ENCODE peak calls at places on chromosome 6, in seven cellular contexts. P, C, R, X, I, K and W are unnamed samples.

GRCh38 chr6:110456694-110457093 is 19.7 kb downstream of the SLC22A16 start:
- DNase-seq in C (no peak), X (no peak), P (no peak), K (no peak), I (peak), R (no peak), W (no peak)

GRCh38 chr6:160135922-160136655 is 14.5 kb downstream of the SLC22A1 start:
- DNase-seq in X (no peak), K (no peak), C (no peak), P (no peak), R (no peak), I (no peak), W (no peak)

GRCh38 chr6:46684771-46685170 is 2.9 kb upstream of the TDRD6 start:
- DNase-seq in P (no peak), I (peak), X (no peak), R (no peak), C (no peak), K (no peak), W (peak)

GRCh38 chr6:39338406-39338805 is 15.9 kb upstream of the KCNK16 start:
- DNase-seq in K (no peak), C (no peak), X (no peak), I (no peak), P (no peak), R (no peak), W (no peak)

GRCh38 chr6:30682181-30683117 is 4.0 kb downstream of the PPP1R18 start:
- DNase-seq in R (peak), K (peak), X (peak), C (peak), P (no peak), I (peak), W (peak)

GRCh38 chr6:43876602-43877001 is 106.6 kb downstream of the VEGFA start:
- DNase-seq in X (no peak), K (no peak), C (no peak), P (no peak), R (peak), I (no peak), W (no peak)

GRCh38 chr6:90885611-90886056 is 298.8 kb upstream of the MAP3K7 start:
- DNase-seq in R (no peak), I (peak), P (no peak), K (no peak), C (no peak), X (no peak), W (no peak)

GRCh38 chr6:49530141-49530775 is 20.2 kb upstream of the C6orf141 start:
- DNase-seq in C (no peak), I (no peak), P (no peak), K (no peak), R (no peak), X (no peak), W (no peak)

GRCh38 chr6:23244300-23244699 is 674.9 kb downstream of the HDGFL1 start:
- DNase-seq in I (peak), K (no peak), R (no peak), P (peak), C (no peak), X (no peak), W (no peak)

GRCh38 chr6:168196385-168196860 is 117.4 kb upstream of the FRMD1 start:
- DNase-seq in K (no peak), X (no peak), I (no peak), C (peak), P (no peak), R (no peak), W (no peak)

GRCh38 chr6:5950448-5950847 is 56.3 kb downstream of the NRN1 start:
- DNase-seq in X (no peak), R (no peak), P (no peak), I (no peak), C (no peak), K (no peak), W (no peak)

GRCh38 chr6:152696543-152696942 is 1.2 kb upstream of the MYCT1 start:
- DNase-seq in K (no peak), R (no peak), P (peak), I (peak), C (no peak), X (no peak), W (peak)

GRCh38 chr6:146905313-146905712 is 298.9 kb upstream of the STXBP5 start:
- DNase-seq in X (no peak), C (no peak), K (no peak), R (no peak), P (no peak), I (peak), W (peak)

GRCh38 chr6:19446570-19446969 is 390.6 kb upstream of the ID4 start:
- DNase-seq in I (peak), R (no peak), K (no peak), X (no peak), P (no peak), C (no peak), W (no peak)

GRCh38 chr6:37388578-37388977 is 34.8 kb downstream of the RNF8 start:
- DNase-seq in C (no peak), R (no peak), X (no peak), K (no peak), I (no peak), P (no peak), W (no peak)

GRCh38 chr6:143443096-143443495 is 7.4 kb downstream of the ADAT2 start:
- DNase-seq in P (no peak), X (no peak), K (no peak), I (no peak), C (no peak), R (no peak), W (no peak)

GRCh38 chr6:1635305-1636010 is 25.7 kb downstream of the FOXC1 start:
- DNase-seq in R (no peak), I (no peak), C (no peak), K (no peak), P (no peak), X (no peak), W (no peak)
- TF ChIP-seq CTCF in R (no peak), I (no peak), C (no peak), K (no peak), P (no peak), X (no peak), W (no peak)

GRCh38 chr6:149062653-149063348 is 254.7 kb upstream of the TAB2 start:
- DNase-seq in P (no peak), R (no peak), X (no peak), C (no peak), I (no peak), K (no peak), W (no peak)

GRCh38 chr6:149060300-149060984 is 257.1 kb upstream of the TAB2 start:
- DNase-seq in K (no peak), P (no peak), X (peak), I (no peak), R (no peak), C (no peak), W (no peak)

GRCh38 chr6:149061933-149062332 is 255.6 kb upstream of the TAB2 start:
- DNase-seq in K (no peak), I (no peak), C (no peak), R (no peak), X (no peak), P (no peak), W (no peak)

GRCh38 chr6:149059557-149059956 is 258.0 kb upstream of the TAB2 start:
- DNase-seq in P (no peak), X (no peak), R (no peak), C (no peak), K (no peak), I (no peak), W (no peak)

GRCh38 chr6:149060985-149061760 is 256.3 kb upstream of the TAB2 start:
- DNase-seq in X (no peak), C (no peak), K (no peak), P (peak), R (no peak), I (no peak), W (peak)
- H3K27ac ChIP-seq in X (no peak), C (no peak), K (no peak), P (peak), R (no peak), I (no peak), W (peak)

GRCh38 chr6:12008366-12009179 is 3.5 kb upstream of the HIVEP1 start:
- DNase-seq in R (peak), K (peak), X (peak), P (no peak), C (peak), I (peak), W (peak)
- TF ChIP-seq CTCF in R (no peak), K (no peak), X (no peak), P (no peak), C (no peak), I (no peak), W (no peak)

GRCh38 chr6:158737082-158737709 is 82.0 kb downstream of the EZR start:
- DNase-seq in I (no peak), X (no peak), C (no peak), P (no peak), R (no peak), K (no peak), W (no peak)

GRCh38 chr6:158742988-158743651 is 76.0 kb downstream of the EZR start:
- DNase-seq in I (peak), X (no peak), P (no peak), R (no peak), C (no peak), K (no peak), W (peak)

GRCh38 chr6:158739673-158740072 is 79.5 kb downstream of the EZR start:
- DNase-seq in I (no peak), K (no peak), C (no peak), X (no peak), R (no peak), P (no peak), W (no peak)

DNA sequence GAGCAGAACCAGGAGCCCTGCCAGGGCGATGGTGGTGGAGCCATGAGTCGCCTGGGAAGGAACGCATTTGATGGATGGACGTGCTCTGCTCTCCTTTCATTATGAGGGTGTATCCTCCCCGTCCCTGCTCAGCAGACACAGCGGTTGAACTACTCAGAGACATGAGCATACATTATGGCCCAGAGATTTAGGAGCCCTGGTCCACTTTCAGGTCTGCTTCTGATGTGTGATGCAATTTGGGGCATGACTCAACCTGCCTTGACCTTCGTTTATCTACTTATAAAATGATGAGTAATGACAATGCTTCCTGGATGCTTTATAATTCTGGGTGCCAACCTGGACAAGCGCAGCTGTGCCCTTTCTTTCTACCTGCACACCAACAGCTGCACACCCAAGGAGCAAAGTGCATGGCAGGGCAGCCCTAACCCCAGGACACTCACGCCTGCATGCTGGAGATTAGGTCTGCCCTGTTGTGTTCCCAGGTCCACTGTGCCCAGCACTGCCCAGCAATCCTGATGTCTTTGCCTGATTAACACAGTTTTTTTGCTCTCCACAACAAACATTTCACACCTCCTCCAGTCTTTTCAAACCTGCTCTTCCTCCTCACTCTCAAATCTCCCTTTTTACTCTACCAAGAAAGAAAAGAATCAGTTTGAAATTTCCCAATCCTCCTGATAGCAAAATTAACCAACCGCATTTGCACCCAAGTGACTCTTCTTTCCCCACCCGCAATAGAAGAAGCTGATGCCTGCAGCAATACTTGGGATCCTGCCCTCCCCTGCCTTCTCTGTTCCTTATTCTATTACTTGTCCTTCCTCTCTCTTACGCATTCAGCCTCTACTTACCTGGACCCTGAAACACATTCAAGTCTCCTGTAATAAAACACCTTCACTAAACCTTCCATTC is 81.2 kb downstream of the EZR start:
- DNase-seq in K (peak), C (no peak), R (no peak), X (no peak), I (peak), P (no peak), W (peak)
- H3K27ac ChIP-seq in K (no peak), C (no peak), R (peak), X (no peak), I (peak), P (no peak), W (peak)

GRCh38 chr6:13120483-13121482 is 207.6 kb downstream of the TBC1D7 start:
- DNase-seq in C (no peak), K (no peak), P (no peak), X (no peak), R (no peak), I (no peak), W (no peak)
- TF ChIP-seq CTCF in C (no peak), K (no peak), P (no peak), X (no peak), R (no peak), I (no peak), W (no peak)

DNA sequence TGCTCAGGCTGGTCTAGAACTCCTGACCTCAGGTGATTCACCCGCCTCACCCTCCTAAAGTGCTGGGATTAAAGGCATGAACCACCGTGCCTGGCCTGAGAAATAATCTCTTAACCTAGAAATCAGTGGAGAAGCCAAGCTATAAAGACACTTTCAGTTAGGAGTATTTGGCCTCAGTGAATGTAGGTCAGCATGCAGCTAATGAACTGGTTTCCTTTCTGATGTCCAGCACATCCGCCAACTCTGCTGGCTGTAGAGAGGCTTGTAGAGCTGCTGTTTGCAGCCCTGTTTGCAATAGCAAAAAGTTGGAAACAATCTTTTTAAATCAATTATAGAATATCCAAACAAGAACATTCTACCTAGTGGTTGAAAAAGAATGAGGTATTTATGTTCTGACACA is 42.4 kb upstream of the ELOVL5 start:
- DNase-seq in P (no peak), I (no peak), C (no peak), X (no peak), R (no peak), K (no peak), W (no peak)
- H3K27ac ChIP-seq in P (no peak), I (no peak), C (no peak), X (no peak), R (no peak), K (no peak), W (no peak)

GRCh38 chr6:3235486-3235885 is 8.0 kb upstream of the TUBB2B start:
- DNase-seq in R (no peak), P (no peak), I (no peak), C (no peak), K (no peak), X (no peak), W (no peak)

GRCh38 chr6:3240595-3240994 is 13.1 kb upstream of the TUBB2B start:
- DNase-seq in I (no peak), X (no peak), C (no peak), R (no peak), P (no peak), K (no peak), W (no peak)

GRCh38 chr6:3235969-3236368 is 8.5 kb upstream of the TUBB2B start:
- DNase-seq in C (no peak), I (no peak), P (no peak), X (no peak), R (no peak), K (no peak), W (no peak)

GRCh38 chr6:3239110-3239830 is 11.8 kb upstream of the TUBB2B start:
- DNase-seq in I (no peak), K (no peak), R (no peak), C (no peak), P (no peak), X (no peak), W (no peak)

DNA sequence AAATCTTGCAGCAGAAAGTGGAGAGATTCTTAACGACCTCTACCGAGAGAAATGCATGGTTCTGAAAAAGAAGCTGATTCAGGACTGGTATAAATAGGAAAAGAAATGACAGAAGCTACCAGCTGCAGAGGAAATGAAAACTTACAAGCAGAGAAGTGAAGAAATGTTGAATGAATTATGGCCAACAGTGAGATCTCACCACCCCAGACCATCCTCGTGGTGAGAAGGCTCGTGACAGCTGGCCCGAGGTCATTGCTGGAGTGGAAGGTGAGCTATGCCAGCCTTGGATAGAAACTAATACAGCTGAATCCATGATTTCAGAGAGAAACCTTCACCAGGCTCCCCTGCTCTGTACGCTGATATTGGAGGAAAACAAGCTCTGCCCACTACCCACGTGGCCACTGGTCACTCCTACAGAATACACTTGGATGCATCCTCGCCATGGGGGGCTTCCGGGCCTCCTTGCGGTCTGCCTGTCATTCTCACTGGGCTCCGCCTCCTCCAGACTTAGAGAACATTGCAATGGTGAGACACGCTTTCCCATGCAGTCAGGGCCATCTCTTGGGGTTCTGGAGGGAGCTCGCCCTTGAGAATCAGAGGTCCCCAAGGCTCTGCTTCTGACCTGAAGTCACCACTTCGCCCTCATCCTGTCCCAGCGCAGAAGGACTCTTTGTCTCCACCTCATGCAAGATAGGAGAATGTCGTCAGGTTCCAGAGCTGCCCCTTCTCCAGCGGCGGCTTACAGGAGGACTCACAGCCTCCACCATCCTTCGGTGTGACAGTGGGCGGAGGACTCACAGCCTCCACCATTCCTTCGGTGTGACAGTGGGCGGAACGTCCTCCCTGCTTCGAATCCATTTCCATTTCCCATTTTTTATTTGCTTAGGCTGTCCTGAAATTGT is 10.6 kb upstream of the TUBB2B start:
- DNase-seq in R (no peak), X (no peak), I (no peak), K (no peak), P (no peak), C (no peak), W (no peak)
- TF ChIP-seq CTCF in R (no peak), X (no peak), I (no peak), K (no peak), P (peak), C (no peak), W (no peak)

DNA sequence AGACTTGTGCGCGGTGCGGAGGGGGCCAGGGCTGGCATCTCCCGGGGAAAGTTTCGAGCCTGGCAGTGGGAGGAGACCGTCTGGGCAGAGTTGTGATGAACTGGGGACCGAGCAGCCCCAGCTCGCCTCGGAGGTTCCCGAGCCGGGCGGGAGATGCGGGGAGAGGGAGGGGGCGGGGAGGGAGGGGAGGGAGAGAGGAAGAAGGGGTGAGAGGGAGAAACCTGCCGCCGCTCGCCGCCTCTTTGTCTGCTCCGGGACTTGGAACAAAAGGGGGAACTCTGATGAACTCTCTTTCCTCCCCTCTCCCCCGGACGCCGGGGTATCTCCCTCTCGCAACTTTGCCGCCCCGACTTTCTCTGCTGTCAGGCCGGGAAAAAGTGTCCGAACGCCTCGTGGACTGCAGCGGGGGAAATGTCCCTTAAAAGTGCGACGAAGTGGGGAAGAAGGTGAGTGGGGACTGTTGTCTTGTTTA is 72.7 kb downstream of the SOX4 start:
- DNase-seq in R (peak), X (no peak), C (no peak), K (no peak), I (no peak), P (no peak), W (no peak)
- H3K27ac ChIP-seq in R (no peak), X (no peak), C (peak), K (no peak), I (no peak), P (no peak), W (no peak)